ENCODE peak calls at places on chromosomes 12 and 14, in five cellular contexts. V is GM23338, O is stomach, Z is esophagus muscularis mucosa, H is breast epithelium. X is an unnamed sample. For H3K4me1, the result is how much of the 10 kb centered on the place peaks cover.

GRCh38 chr12:52010152-52010622 is 3.4 kb downstream of the TAMALIN start:
- DNase-seq in V (peak), O (peak), Z (no peak), H (peak), X (no peak)

GRCh38 chr14:39423793-39424192 is 8.4 kb downstream of the FBXO33 start:
- DNase-seq in V (no peak), O (no peak), Z (no peak), H (no peak), X (no peak)

GRCh38 chr12:3600039-3600720 is 109.2 kb downstream of the PRMT8 start:
- DNase-seq in V (peak), O (no peak), Z (no peak), H (no peak), X (no peak)

GRCh38 chr12:19704966-19705365 is 265.7 kb downstream of the AEBP2 start:
- DNase-seq in V (no peak), O (no peak), Z (no peak), H (no peak), X (no peak)

GRCh38 chr14:76918751-76919421 is 92.7 kb downstream of the LRRC74A start:
- DNase-seq in V (peak), O (peak), Z (peak), H (peak), X (peak)

GRCh38 chr14:99524804-99525698 is 43.8 kb downstream of the CCNK start:
- DNase-seq in V (peak), O (peak), Z (no peak), H (no peak), X (peak)

GRCh38 chr12:108360487-108360886 is 21.4 kb upstream of the CMKLR1 start:
- DNase-seq in V (no peak), O (no peak), Z (no peak), H (no peak), X (no peak)

GRCh38 chr14:101849640-101850039 is 88.1 kb downstream of the PPP2R5C start:
- DNase-seq in V (no peak), O (no peak), Z (no peak), H (no peak), X (no peak)

GRCh38 chr12:49345840-49346658 is 639 bp upstream of the DNAJC22 start:
- DNase-seq in V (peak), O (peak), Z (no peak), H (no peak), X (no peak)

GRCh38 chr12:15171015-15171646 is 50.1 kb downstream of the RERG start:
- DNase-seq in V (no peak), O (peak), Z (no peak), H (no peak), X (no peak)

GRCh38 chr12:124992874-124993567 is 424 bp upstream of the BRI3BP start:
- DNase-seq in V (peak), O (peak), Z (no peak), H (no peak), X (peak)

GRCh38 chr12:10408842-10409241 is 715 bp downstream of the KLRC4 start:
- DNase-seq in V (no peak), O (no peak), Z (no peak), H (no peak), X (no peak)

GRCh38 chr14:22875003-22875747 is 3.6 kb downstream of the LRP10 start:
- DNase-seq in V (no peak), O (no peak), Z (no peak), H (peak), X (no peak)

GRCh38 chr12:75766263-75767160 is 255.1 kb upstream of the KRR1 start:
- DNase-seq in V (peak), O (no peak), Z (no peak), H (no peak), X (no peak)

GRCh38 chr14:91311284-91311662 is 66.8 kb upstream of the GPR68 start:
- DNase-seq in V (no peak), O (no peak), Z (no peak), H (no peak), X (peak)

GRCh38 chr12:93743999-93744689 is 67.0 kb downstream of the CRADD start:
- DNase-seq in V (no peak), O (no peak), Z (no peak), H (no peak), X (no peak)

GRCh38 chr12:93743229-93743998 is 66.2 kb downstream of the CRADD start:
- DNase-seq in V (peak), O (no peak), Z (no peak), H (no peak), X (no peak)

GRCh38 chr12:93740721-93741120 is 63.5 kb downstream of the CRADD start:
- DNase-seq in V (peak), O (no peak), Z (no peak), H (no peak), X (peak)

GRCh38 chr12:93741741-93742085 is 64.5 kb downstream of the CRADD start:
- DNase-seq in V (peak), O (no peak), Z (no peak), H (no peak), X (peak)

GRCh38 chr12:93742086-93742934 is 65.1 kb downstream of the CRADD start:
- DNase-seq in V (peak), O (peak), Z (no peak), H (peak), X (peak)
- H3K4me1 ChIP-seq in V (under half), O (under half), Z (half or more), H (under half), X (under half)

GRCh38 chr14:52913271-52913670 is 37.6 kb downstream of the FERMT2 start:
- DNase-seq in V (no peak), O (no peak), Z (no peak), H (no peak), X (no peak)

GRCh38 chr14:52907949-52908348 is 42.9 kb downstream of the FERMT2 start:
- DNase-seq in V (no peak), O (no peak), Z (no peak), H (no peak), X (no peak)

GRCh38 chr14:52911904-52912303 is 38.9 kb downstream of the FERMT2 start:
- DNase-seq in V (no peak), O (no peak), Z (no peak), H (no peak), X (no peak)

GRCh38 chr14:52914295-52914694 is 36.6 kb downstream of the FERMT2 start:
- DNase-seq in V (no peak), O (no peak), Z (no peak), H (no peak), X (no peak)

DNA sequence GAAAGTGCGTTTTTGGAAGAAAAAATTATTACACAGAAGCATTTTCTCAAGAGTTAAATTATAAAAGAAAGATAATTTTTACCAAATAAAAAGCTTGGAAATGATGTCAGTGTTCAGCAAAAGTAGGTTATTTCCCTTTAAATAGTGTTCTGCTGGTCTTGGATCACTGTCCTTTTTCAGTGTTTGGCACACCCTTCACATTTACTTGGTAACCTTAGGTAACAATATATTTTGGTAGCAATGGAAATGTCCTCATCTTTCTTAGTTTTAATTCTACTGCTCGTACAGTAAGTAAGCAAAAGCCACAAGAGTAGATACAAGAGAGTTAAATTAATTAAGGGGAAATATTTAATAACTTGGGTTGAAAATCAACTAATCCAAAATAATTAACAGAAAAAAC is 40.3 kb downstream of the FERMT2 start:
- DNase-seq in V (no peak), O (no peak), Z (no peak), H (no peak), X (no peak)
- H3K4me1 ChIP-seq in V (under half), O (under half), Z (half or more), H (under half), X (under half)

GRCh38 chr12:132494294-132495164 is 4.6 kb downstream of the FBRSL1 start:
- DNase-seq in V (no peak), O (peak), Z (no peak), H (peak), X (no peak)

GRCh38 chr12:132492522-132492921 is 2.6 kb downstream of the FBRSL1 start:
- DNase-seq in V (no peak), O (no peak), Z (no peak), H (no peak), X (no peak)

GRCh38 chr12:132493482-132494178 is 3.7 kb downstream of the FBRSL1 start:
- DNase-seq in V (no peak), O (no peak), Z (no peak), H (no peak), X (peak)

GRCh38 chr12:132491761-132492378 is 1.9 kb downstream of the FBRSL1 start:
- DNase-seq in V (no peak), O (no peak), Z (no peak), H (no peak), X (no peak)

GRCh38 chr12:132492951-132493350 is 3.0 kb downstream of the FBRSL1 start:
- DNase-seq in V (no peak), O (no peak), Z (no peak), H (no peak), X (peak)
- H3K4me1 ChIP-seq in V (under half), O (half or more), Z (half or more), H (under half), X (under half)

DNA sequence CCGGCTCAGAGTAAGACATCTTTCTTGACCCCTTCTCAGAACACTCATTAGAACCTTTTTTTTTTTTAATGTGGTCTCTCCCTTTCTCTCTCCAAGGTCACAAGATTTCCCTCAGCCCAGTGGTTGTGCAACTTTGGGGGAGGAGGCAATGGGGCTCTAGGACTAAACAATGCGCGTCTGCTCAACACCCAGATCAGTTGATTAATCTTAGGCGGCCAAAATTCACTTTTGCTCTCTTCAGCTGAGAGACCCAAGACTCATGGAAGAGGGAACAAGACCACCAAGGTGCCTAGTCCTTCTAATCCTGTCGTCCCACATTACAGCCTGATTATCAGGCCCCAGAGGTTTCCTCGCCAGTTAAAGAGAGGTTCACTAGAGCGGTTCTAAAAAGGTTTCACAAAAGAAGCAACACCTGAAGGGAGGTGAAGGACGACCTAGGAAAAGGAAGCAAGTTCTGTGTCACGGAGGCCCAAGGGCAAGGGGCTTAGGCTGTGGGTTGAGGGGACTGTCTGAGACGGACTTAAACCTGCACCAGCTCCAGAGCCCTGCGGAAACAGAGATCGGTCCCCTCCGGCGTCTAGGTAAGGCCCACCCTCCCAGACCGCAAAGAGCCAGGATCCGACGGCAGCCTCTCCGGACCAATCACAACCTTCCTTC is 836 bp upstream of the TARBP2 start:
- DNase-seq in V (peak), O (peak), Z (no peak), H (no peak), X (peak)
- H3K4me1 ChIP-seq in V (under half), O (under half), Z (half or more), H (under half), X (under half)

GRCh38 chr14:105021656-105022275 is 883 bp upstream of the CDCA4 start:
- DNase-seq in V (peak), O (peak), Z (no peak), H (no peak), X (peak)
- H3K4me1 ChIP-seq in V (under half), O (under half), Z (under half), H (under half), X (under half)

GRCh38 chr14:30194769-30195168 is 267.1 kb upstream of the PRKD1 start:
- DNase-seq in V (no peak), O (no peak), Z (no peak), H (no peak), X (no peak)
- H3K4me1 ChIP-seq in V (under half), O (under half), Z (under half), H (under half), X (under half)

GRCh38 chr14:63470877-63471565 is 72.2 kb downstream of the PPP2R5E start:
- DNase-seq in V (no peak), O (no peak), Z (no peak), H (no peak), X (peak)
- H3K4me1 ChIP-seq in V (under half), O (under half), Z (half or more), H (under half), X (under half)

DNA sequence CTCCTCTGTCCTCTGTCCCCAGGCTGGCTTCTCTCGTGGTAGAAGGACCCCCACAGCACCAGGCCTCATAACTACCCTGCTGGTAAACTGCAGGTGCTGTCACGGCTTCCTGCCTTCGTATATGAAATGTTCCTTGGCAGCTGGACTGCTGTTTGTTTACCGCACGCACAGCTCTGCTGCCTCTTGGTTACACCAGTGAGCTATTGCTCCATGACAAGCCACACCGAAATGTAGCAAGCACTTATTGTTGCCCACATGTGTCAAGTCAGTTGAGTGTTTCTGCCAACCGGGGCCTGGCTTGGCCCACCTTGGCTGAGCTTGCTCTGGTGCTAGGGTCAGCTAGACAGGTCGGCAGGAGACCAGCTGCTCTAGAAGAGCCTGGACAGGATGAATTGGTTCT is 21.7 kb upstream of the TCL1B start:
- DNase-seq in V (no peak), O (no peak), Z (no peak), H (no peak), X (no peak)
- H3K4me1 ChIP-seq in V (under half), O (under half), Z (under half), H (under half), X (under half)

DNA sequence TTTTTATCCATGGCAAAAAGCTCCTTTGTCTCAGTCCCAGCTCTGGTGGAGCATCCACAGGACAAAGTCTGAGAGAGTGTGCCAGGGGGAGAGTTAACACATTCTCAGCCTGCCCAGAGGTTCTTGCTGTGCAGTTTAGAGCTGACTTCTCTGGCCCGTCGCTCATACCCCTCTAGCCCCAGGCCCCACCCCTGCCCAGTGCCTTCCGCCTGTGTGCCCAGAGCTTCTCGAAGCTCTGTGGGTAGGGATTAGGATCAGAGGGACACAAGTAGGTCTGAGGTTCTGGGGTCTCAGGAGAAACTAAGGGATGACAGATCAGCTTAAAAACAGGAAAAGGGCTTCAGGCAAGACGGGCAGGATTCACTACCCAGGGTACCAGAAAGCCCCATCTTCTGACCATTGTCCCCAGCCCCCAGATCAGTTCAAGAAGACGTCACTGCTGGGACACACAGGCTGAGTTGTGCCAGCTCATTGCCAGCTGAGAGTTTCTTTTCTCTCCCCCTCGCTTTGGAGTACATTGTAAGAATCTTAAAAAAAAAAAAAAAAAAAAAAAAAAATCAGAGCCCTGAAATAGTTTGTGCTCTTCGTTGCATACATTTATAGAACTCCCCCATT is 127.0 kb downstream of the GCH1 start:
- DNase-seq in V (no peak), O (no peak), Z (no peak), H (no peak), X (no peak)
- H3K4me1 ChIP-seq in V (under half), O (under half), Z (half or more), H (under half), X (under half)

GRCh38 chr14:103533999-103534575 is 5.1 kb downstream of the TRMT61A start:
- DNase-seq in V (no peak), O (no peak), Z (no peak), H (no peak), X (no peak)
- H3K4me1 ChIP-seq in V (under half), O (under half), Z (half or more), H (under half), X (under half)

X was measured in small intestine.